ENCODE peak calls at places on chromosomes 11 and 22, in ten cellular contexts. T is NCI-H446 treated with DMSO at 0.1 percent for 48 hours; F is activated CD8-positive, alpha-beta memory T cell treated with anti-CD3 and anti-CD28 coated beads, Interleukin-2, amount 50 U/mL, for 4 hours; L is left colon; C is G401; H is neuronal stem cell; G is T-helper 1 cell; I is C1 segment of cervical spinal cord; S is neural progenitor cell; R is stimulated activated CD4-positive, alpha-beta T cell treated with anti-CD3 and anti-CD28 coated beads, Interleukin-1b, Interleukin-23, amount 100 ng/mL, for 4 hours. B is an unnamed sample.

GRCh38 chr11:46237248-46238077 is 40.0 kb upstream of the CREB3L1 start:
- DNase-seq in T (no peak), F (peak; percentile 50), L (peak; percentile 45), C (no peak), H (no peak), G (peak; percentile 33), I (no peak), S (peak; percentile 70), R (peak; percentile 47), B (no peak)

GRCh38 chr22:19873960-19874306 is 19.3 kb upstream of the GNB1L start:
- DNase-seq in T (no peak), F (no peak), L (no peak), C (no peak), H (no peak), G (no peak), I (no peak), S (no peak), R (no peak), B (no peak)

GRCh38 chr22:43077121-43077877 is 11.9 kb downstream of the TTLL1 start:
- DNase-seq in T (peak; percentile 84), F (no peak), L (no peak), C (peak; percentile 96), H (no peak), G (no peak), I (peak; percentile 20), S (no peak), R (no peak), B (no peak)

GRCh38 chr11:33197915-33198727 is 36.8 kb upstream of the CSTF3 start:
- DNase-seq in T (no peak), F (no peak), L (no peak), C (no peak), H (no peak), G (no peak), I (no peak), S (no peak), R (no peak), B (no peak)

GRCh38 chr11:1267441-1268100 is 41.9 kb downstream of the TOLLIP start:
- DNase-seq in T (no peak), F (no peak), L (no peak), C (no peak), H (no peak), G (no peak), I (no peak), S (no peak), R (no peak), B (no peak)

GRCh38 chr22:26805131-26805530 is 147.7 kb downstream of the MIAT start:
- DNase-seq in T (no peak), F (no peak), L (no peak), C (no peak), H (no peak), G (no peak), I (no peak), S (no peak), R (no peak), B (no peak)

GRCh38 chr22:16721969-16722368 is 103.2 kb downstream of the XKR3 start:
- DNase-seq in T (no peak), F (no peak), L (no peak), C (no peak), H (no peak), G (no peak), I (no peak), S (no peak), R (no peak), B (no peak)

GRCh38 chr11:119608201-119608600 is 120.8 kb downstream of the NECTIN1 start:
- DNase-seq in T (no peak), F (no peak), L (no peak), C (no peak), H (no peak), G (no peak), I (no peak), S (no peak), R (no peak), B (no peak)

GRCh38 chr22:24506802-24507438 is 11.8 kb downstream of the UPB1 start:
- DNase-seq in T (no peak), F (no peak), L (no peak), C (no peak), H (no peak), G (no peak), I (no peak), S (no peak), R (no peak), B (no peak)

GRCh38 chr11:34499719-34500505 is 13.7 kb downstream of the ELF5 start:
- DNase-seq in T (no peak), F (no peak), L (no peak), C (no peak), H (no peak), G (no peak), I (no peak), S (no peak), R (no peak), B (no peak)

GRCh38 chr11:19673924-19674390 is 38.7 kb upstream of the NAV2 start:
- DNase-seq in T (peak; percentile 77), F (no peak), L (peak; percentile 39), C (peak; percentile 83), H (peak; percentile 37), G (no peak), I (peak; percentile 27), S (peak; percentile 77), R (no peak), B (no peak)

GRCh38 chr11:116590844-116591575 is 181.8 kb downstream of the BUD13 start:
- DNase-seq in T (no peak), F (no peak), L (no peak), C (peak; percentile 47), H (no peak), G (no peak), I (no peak), S (no peak), R (no peak), B (no peak)

GRCh38 chr11:1085440-1086170 is 10.9 kb downstream of the MUC2 start:
- DNase-seq in T (no peak), F (peak; percentile 8), L (no peak), C (no peak), H (no peak), G (no peak), I (no peak), S (no peak), R (no peak), B (no peak)

GRCh38 chr22:36330655-36331305 is 57.0 kb downstream of the MYH9 start:
- DNase-seq in T (no peak), F (no peak), L (no peak), C (peak; percentile 45), H (no peak), G (no peak), I (peak; percentile 39), S (no peak), R (no peak), B (peak; percentile 34)

GRCh38 chr11:118061401-118062125 is 15.3 kb upstream of the TMPRSS4 start:
- DNase-seq in T (no peak), F (no peak), L (no peak), C (no peak), H (no peak), G (no peak), I (no peak), S (no peak), R (no peak), B (no peak)

GRCh38 chr22:48241658-48242057 is 1479.2 kb downstream of the TBC1D22A start:
- DNase-seq in T (no peak), F (no peak), L (no peak), C (no peak), H (no peak), G (no peak), I (no peak), S (no peak), R (no peak), B (no peak)

GRCh38 chr11:62976109-62976508 is 8.7 kb downstream of the SLC22A6 start:
- DNase-seq in T (no peak), F (no peak), L (no peak), C (no peak), H (no peak), G (no peak), I (no peak), S (no peak), R (no peak), B (no peak)

GRCh38 chr11:85795712-85796487 is 15.0 kb downstream of the SYTL2 start:
- DNase-seq in T (no peak), F (no peak), L (no peak), C (no peak), H (no peak), G (no peak), I (no peak), S (no peak), R (no peak), B (no peak)

GRCh38 chr11:69284081-69284511 is 9.9 kb upstream of the MYEOV start:
- DNase-seq in T (no peak), F (no peak), L (no peak), C (no peak), H (no peak), G (no peak), I (no peak), S (no peak), R (no peak), B (no peak)

GRCh38 chr11:6438979-6439571 is 1.7 kb downstream of the HPX start:
- DNase-seq in T (peak; percentile 38), F (peak; percentile 29), L (peak; percentile 65), C (peak; percentile 84), H (peak; percentile 15), G (no peak), I (no peak), S (peak; percentile 69), R (no peak), B (no peak)

GRCh38 chr11:116513894-116514293 is 258.9 kb downstream of the BUD13 start:
- DNase-seq in T (no peak), F (no peak), L (peak; percentile 66), C (no peak), H (peak; percentile 42), G (no peak), I (no peak), S (peak; percentile 69), R (no peak), B (no peak)